ENCODE peak calls at places on chromosomes 7 and 10, in seven cellular contexts. E is posterior cingulate gyrus, C is nucleus accumbens, B is natural killer cell, G is RCC 7860, X is stomach, I is H9. J is an unnamed sample.
A peak's percentile ranks its signal among the peaks of the same experiment; 100 is the strongest.

GRCh38 chr10:79129361-79129997 is 60.7 kb downstream of the ZMIZ1 start:
- DNase-seq in E (no peak), C (no peak), B (no peak), G (peak; percentile 55), X (no peak), I (peak; percentile 93), J (peak; percentile 86)

GRCh38 chr7:95246935-95247370 is 77.4 kb downstream of the PON1 start:
- DNase-seq in E (peak; percentile 57), C (peak; percentile 29), B (no peak), G (peak; percentile 69), X (peak; percentile 26), I (peak; percentile 59), J (peak; percentile 15)

GRCh38 chr7:75734586-75735047 is 4.1 kb downstream of the HIP1 start:
- DNase-seq in E (no peak), C (no peak), B (no peak), G (no peak), X (no peak), I (no peak), J (peak; percentile 71)

GRCh38 chr10:86057708-86058107 is 308.9 kb downstream of the GRID1 start:
- DNase-seq in E (no peak), C (no peak), B (no peak), G (no peak), X (no peak), I (no peak), J (no peak)

GRCh38 chr10:12063483-12063818 is 5.3 kb upstream of the DHTKD1 start:
- DNase-seq in E (no peak), C (no peak), B (no peak), G (no peak), X (no peak), I (no peak), J (no peak)

GRCh38 chr7:41046221-41046761 is 656.6 kb downstream of the INHBA start:
- DNase-seq in E (no peak), C (no peak), B (no peak), G (no peak), X (no peak), I (no peak), J (peak; percentile 36)

GRCh38 chr10:123109466-123109865 is 26.3 kb upstream of the HMX3 start:
- DNase-seq in E (no peak), C (no peak), B (no peak), G (no peak), X (no peak), I (no peak), J (no peak)

GRCh38 chr7:34430456-34430855 is 227.6 kb upstream of the NPSR1 start:
- DNase-seq in E (no peak), C (no peak), B (no peak), G (peak; percentile 16), X (no peak), I (no peak), J (peak; percentile 1)

J was measured in hepatic stellate cell.